ENCODE peak calls at places on chromosomes 12 and 14, in six cellular contexts. B is H1, C is GM12878, V is HepG2, H is GM12891, L is K562. Y is an unnamed sample.
A peak's percentile ranks its signal among the peaks of the same experiment; 100 is the strongest.

GRCh38 chr12:125064492-125064891 is 743 bp upstream of the AACS start:
- DNase-seq in H (no peak), C (no peak), B (no peak), V (no peak), L (no peak), Y (no peak)

GRCh38 chr14:71733210-71733883 is 198.9 kb upstream of the RGS6 start:
- DNase-seq in H (no peak), C (no peak), V (no peak), L (no peak), B (no peak), Y (no peak)

GRCh38 chr12:2523881-2524561 is 270.7 kb upstream of the FKBP4 start:
- DNase-seq in H (no peak), B (no peak), L (no peak), V (no peak), C (no peak), Y (no peak)

GRCh38 chr12:62684586-62685295 is 218.1 kb downstream of the MON2 start:
- DNase-seq in L (no peak), H (no peak), V (no peak), C (no peak), B (no peak), Y (no peak)

GRCh38 chr12:52838871-52839446 is 4.8 kb upstream of the KRT79 start:
- DNase-seq in H (no peak), L (no peak), V (no peak), B (no peak), C (no peak), Y (no peak)

GRCh38 chr12:49094104-49094948 is at the start of gene DHH:
- DNase-seq in L (peak; percentile 80), V (no peak), H (no peak), C (no peak), B (peak; percentile 82), Y (no peak)

GRCh38 chr14:101442451-101442850 is 118.8 kb upstream of the DIO3 start:
- DNase-seq in L (no peak), B (no peak), C (no peak), H (no peak), V (no peak), Y (no peak)

GRCh38 chr14:100835278-100836052 is 9.5 kb downstream of the MEG3 start:
- DNase-seq in L (no peak), H (no peak), V (no peak), B (no peak), C (no peak), Y (no peak)

GRCh38 chr14:56474419-56475022 is 105.1 kb upstream of the TMEM260 start:
- DNase-seq in V (peak; percentile 16), L (peak; percentile 22), B (no peak), H (peak; percentile 22), C (no peak), Y (no peak)

GRCh38 chr12:96401061-96401871 is 1.0 kb upstream of the CDK17 start:
- DNase-seq in C (peak; percentile 72), V (peak; percentile 45), L (peak; percentile 75), H (no peak), B (no peak), Y (no peak)

GRCh38 chr14:92887157-92887556 is 35.8 kb upstream of the CHGA start:
- DNase-seq in H (no peak), L (no peak), B (no peak), V (no peak), C (no peak), Y (no peak)

GRCh38 chr14:92884410-92884809 is 38.5 kb upstream of the CHGA start:
- DNase-seq in C (no peak), V (no peak), B (no peak), H (no peak), L (no peak), Y (no peak)

GRCh38 chr14:92888896-92889295 is 34.1 kb upstream of the CHGA start:
- DNase-seq in C (no peak), L (no peak), H (no peak), V (no peak), B (no peak), Y (no peak)

GRCh38 chr14:92885279-92886061 is 37.5 kb upstream of the CHGA start:
- DNase-seq in L (no peak), V (no peak), B (no peak), C (no peak), H (no peak), Y (no peak)

DNA sequence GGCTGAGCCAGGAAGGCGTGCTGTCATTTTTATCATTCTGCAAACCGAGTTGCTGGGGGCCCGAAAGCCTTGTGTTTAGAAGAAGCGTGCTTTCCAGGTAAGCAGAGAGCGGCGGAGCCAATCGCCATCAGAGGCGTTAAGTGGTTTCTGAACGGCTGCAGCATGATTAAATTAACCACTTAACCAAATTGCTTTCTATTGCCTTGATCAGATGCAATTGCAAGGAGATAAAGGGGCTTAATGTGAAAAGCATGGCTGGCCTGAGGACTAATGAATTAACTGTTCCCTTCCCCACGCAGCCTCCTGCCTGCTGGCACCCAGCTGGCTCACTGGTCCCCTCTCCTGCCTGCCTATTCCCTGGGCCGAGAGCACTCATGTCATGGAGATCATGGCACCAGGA is 36.6 kb upstream of the CHGA start:
- DNase-seq in L (no peak), C (no peak), B (no peak), H (no peak), V (no peak), Y (no peak)
- TF ChIP-seq POLR2AphosphoS5 in L (no peak), C (no peak), B (no peak), H (no peak), V (no peak), Y (no peak)

DNA sequence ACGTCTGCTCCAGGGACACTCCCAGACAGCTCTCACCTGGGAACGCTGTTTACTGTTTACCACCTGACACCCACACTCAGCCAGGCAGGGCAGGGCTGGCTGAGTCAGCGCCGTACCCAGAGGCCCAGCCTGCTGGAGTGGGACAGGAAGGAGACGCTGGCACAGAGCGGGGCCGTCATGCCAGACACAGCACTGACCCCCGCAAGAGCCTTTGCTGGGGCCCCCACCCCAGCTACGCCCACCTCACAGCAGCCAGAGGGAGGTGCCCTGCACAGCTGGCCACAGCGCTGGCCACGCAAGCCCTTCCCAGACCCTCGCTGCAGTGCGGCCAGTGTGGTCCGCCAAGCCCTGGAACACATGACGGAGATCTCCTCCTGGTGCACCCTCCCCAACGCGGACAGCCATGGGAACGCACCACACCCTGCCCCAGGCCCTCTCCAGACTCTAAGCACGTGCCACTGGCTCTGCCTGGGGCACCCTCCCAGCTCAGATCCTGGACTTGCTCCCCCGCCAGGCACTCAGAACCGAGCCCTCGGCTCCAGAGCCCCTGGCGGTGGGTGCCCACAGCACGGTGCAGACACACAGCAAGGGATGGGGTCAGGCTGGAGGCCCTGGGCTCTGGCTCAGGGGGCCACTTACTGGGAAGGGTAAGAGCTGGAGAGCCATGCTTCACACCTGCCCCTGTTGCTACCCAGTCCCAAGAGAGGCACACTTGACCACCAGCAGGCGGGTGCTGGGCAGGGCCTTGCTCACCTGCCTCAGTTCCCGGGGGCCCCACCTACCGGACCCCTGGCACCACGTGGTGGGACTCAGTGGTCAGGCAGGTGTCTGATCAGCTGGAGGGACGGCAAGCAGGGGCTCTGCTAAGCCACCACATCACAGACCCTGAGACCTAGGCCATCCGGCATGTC is 5.6 kb downstream of the AHNAK2 start:
- DNase-seq in H (no peak), L (no peak), V (no peak), C (no peak), B (no peak), Y (no peak)
- TF ChIP-seq POLR2A in H (no peak), L (no peak), V (no peak), C (no peak), B (no peak), Y (no peak)

GRCh38 chr12:105228494-105228893 is 7.5 kb downstream of the APPL2 start:
- DNase-seq in L (no peak), B (no peak), H (no peak), V (no peak), C (no peak), Y (no peak)

GRCh38 chr12:105227879-105228278 is 8.1 kb downstream of the APPL2 start:
- DNase-seq in B (no peak), H (no peak), C (no peak), V (no peak), L (no peak), Y (no peak)

GRCh38 chr12:105225505-105225904 is 10.5 kb downstream of the APPL2 start:
- DNase-seq in V (no peak), H (no peak), B (no peak), L (no peak), C (no peak), Y (no peak)

GRCh38 chr12:105224399-105224798 is 11.6 kb downstream of the APPL2 start:
- DNase-seq in H (no peak), C (no peak), B (no peak), V (no peak), L (no peak), Y (no peak)

DNA sequence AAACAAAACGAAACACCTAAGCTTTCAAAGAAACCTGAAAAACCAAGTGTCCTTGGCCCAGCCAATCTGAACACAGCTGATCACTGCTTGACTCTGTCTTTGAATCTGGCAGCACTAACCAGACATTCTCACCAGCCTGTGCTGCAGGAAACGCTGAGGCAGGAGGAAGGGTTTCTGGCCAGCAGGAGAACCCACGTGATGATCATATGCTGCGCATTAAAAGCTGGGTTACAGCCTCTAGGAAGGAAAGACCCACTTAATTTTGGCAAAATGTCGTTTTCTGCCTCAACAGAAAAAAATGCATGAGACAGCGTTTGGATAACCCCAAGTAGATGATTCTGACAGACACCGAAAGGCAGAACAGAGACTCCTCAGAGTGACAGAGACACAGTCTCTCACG is 9.8 kb downstream of the APPL2 start:
- DNase-seq in H (peak; percentile 24), V (no peak), B (no peak), L (peak; percentile 11), C (no peak), Y (no peak)
- TF ChIP-seq TAF1 in H (no peak), V (no peak), B (no peak), L (no peak), C (no peak), Y (no peak)

GRCh38 chr14:36344211-36344610 is 23.8 kb upstream of the MBIP start:
- DNase-seq in H (no peak), C (no peak), B (no peak), L (no peak), V (no peak), Y (no peak)

GRCh38 chr14:36340276-36340890 is 19.9 kb upstream of the MBIP start:
- DNase-seq in L (no peak), C (no peak), B (no peak), V (no peak), H (no peak), Y (no peak)

GRCh38 chr14:36346052-36346451 is 25.6 kb upstream of the MBIP start:
- DNase-seq in B (no peak), L (no peak), C (no peak), V (no peak), H (no peak), Y (no peak)
- TF ChIP-seq POLR2AphosphoS5 in B (no peak), L (no peak), C (no peak), V (no peak), H (no peak), Y (no peak)

Y was measured in GM12892.